ENCODE peak calls at places on chromosomes 5 and 9, in five cellular contexts. T is fibroblast of lung, V is GM23248, B is psoas muscle, I is heart right ventricle. G is an unnamed sample.

GRCh38 chr9:83473488-83473971 is 64.7 kb downstream of the FRMD3 start:
- DNase-seq in B (no peak), I (no peak), T (no peak), V (no peak), G (no peak)

GRCh38 chr5:13921573-13921972 is 22.9 kb downstream of the DNAH5 start:
- DNase-seq in B (no peak), T (no peak), V (peak; percentile 34), I (no peak), G (no peak)

GRCh38 chr5:619444-619843 is 7.3 kb downstream of the CEP72 start:
- DNase-seq in I (no peak), V (no peak), B (no peak), T (no peak), G (no peak)

GRCh38 chr5:135569755-135570452 is 8.9 kb downstream of the CXCL14 start:
- DNase-seq in B (peak; percentile 62), T (peak; percentile 15), I (no peak), V (peak; percentile 68), G (peak; percentile 64)

GRCh38 chr5:89037090-89037489 is 154.1 kb upstream of the MEF2C start:
- DNase-seq in I (no peak), V (peak; percentile 89), B (no peak), T (no peak), G (no peak)

GRCh38 chr5:138653502-138653901 is 78.3 kb upstream of the HSPA9 start:
- DNase-seq in T (peak; percentile 20), B (no peak), I (no peak), V (peak; percentile 44), G (no peak)

GRCh38 chr5:150409638-150410523 is 2.8 kb downstream of the CD74 start:
- DNase-seq in I (peak; percentile 90), V (peak; percentile 91), B (peak; percentile 77), T (peak; percentile 86), G (peak; percentile 94)

GRCh38 chr9:114889802-114890224 is 40.6 kb downstream of the TNFSF8 start:
- DNase-seq in T (peak; percentile 22), I (no peak), V (peak; percentile 16), B (no peak), G (no peak)

GRCh38 chr5:137383909-137384308 is 115.2 kb downstream of the SPOCK1 start:
- DNase-seq in V (no peak), T (no peak), I (no peak), B (no peak), G (no peak)

GRCh38 chr5:112634166-112634565 is 103.5 kb upstream of the APC start:
- DNase-seq in T (peak; percentile 10), B (no peak), V (no peak), I (no peak), G (no peak)

GRCh38 chr5:77073667-77074066 is 13.4 kb downstream of the ZBED3 start:
- DNase-seq in I (no peak), V (peak; percentile 32), T (peak; percentile 50), B (no peak), G (no peak)

GRCh38 chr5:57442080-57442839 is 40.4 kb downstream of the ACTBL2 start:
- DNase-seq in I (peak; percentile 14), V (peak; percentile 96), T (peak; percentile 85), B (no peak), G (peak; percentile 44)

GRCh38 chr9:125659954-125660353 is 47.1 kb downstream of the MAPKAP1 start:
- DNase-seq in I (no peak), T (peak; percentile 49), B (no peak), V (peak; percentile 93), G (no peak)

GRCh38 chr5:140673187-140673976 is at the start of gene DND1:
- DNase-seq in B (no peak), T (no peak), V (no peak), I (no peak), G (no peak)

GRCh38 chr9:116905131-116905724 is 218.1 kb downstream of the TRIM32 start:
- DNase-seq in V (no peak), I (no peak), B (no peak), T (no peak), G (no peak)

GRCh38 chr5:55176176-55176818 is 3.3 kb upstream of the CDC20B start:
- DNase-seq in I (no peak), V (peak; percentile 67), B (peak; percentile 62), T (peak; percentile 14), G (peak; percentile 76)

GRCh38 chr9:32344551-32345182 is 39.8 kb upstream of the ACO1 start:
- DNase-seq in V (peak; percentile 21), T (peak; percentile 5), I (no peak), B (no peak), G (peak; percentile 17)
- H3K4me1 ChIP-seq in V (no peaks in the 10 kb centered on the region), T (no peaks in the 10 kb centered on the region), I (no peaks in the 10 kb centered on the region), B (no peaks in the 10 kb centered on the region), G (no peaks in the 10 kb centered on the region)

GRCh38 chr5:62386824-62387223 is 16.9 kb downstream of the DIMT1 start:
- DNase-seq in V (peak; percentile 4), I (no peak), T (peak; percentile 30), B (no peak), G (no peak)
- H3K36me3 ChIP-seq in V (peaks cover 74% of the 10 kb centered on the region), I (peaks cover 25% of the 10 kb centered on the region), T (peaks cover 2% of the 10 kb centered on the region), B (peaks cover 11% of the 10 kb centered on the region), G (peaks cover 93% of the 10 kb centered on the region)

DNA sequence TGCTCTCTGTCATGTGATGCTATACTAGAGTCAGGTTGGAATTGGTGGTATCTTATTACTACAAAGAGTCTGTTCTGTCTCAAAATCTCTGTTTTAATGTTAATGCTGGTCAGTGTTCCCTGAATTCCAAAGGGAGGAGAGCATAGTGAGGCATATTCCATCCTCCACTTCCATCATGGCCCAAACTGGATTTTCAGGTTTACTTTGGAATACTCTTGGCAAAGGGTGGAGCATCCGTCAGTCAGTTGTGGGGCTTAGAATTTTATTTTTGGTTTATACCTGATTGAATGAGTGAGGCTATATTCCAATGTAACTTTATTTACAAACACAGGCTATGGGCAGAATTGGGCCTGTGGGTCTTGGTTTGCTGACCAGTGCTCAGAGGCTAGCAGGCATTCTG is 106.1 kb upstream of the CLINT1 start:
- DNase-seq in T (no peak), V (no peak), B (no peak), I (no peak), G (no peak)
- H3K4me1 ChIP-seq in T (no peaks in the 10 kb centered on the region), V (no peaks in the 10 kb centered on the region), B (no peaks in the 10 kb centered on the region), I (no peaks in the 10 kb centered on the region), G (peaks cover 15% of the 10 kb centered on the region)

GRCh38 chr5:147400076-147400809 is 109.6 kb downstream of the DPYSL3 start:
- DNase-seq in V (no peak), T (no peak), B (no peak), I (no peak), G (no peak)
- H3K36me3 ChIP-seq in V (peaks cover 3% of the 10 kb centered on the region), T (peaks cover 7% of the 10 kb centered on the region), B (no peaks in the 10 kb centered on the region), I (peaks cover 17% of the 10 kb centered on the region), G (no peaks in the 10 kb centered on the region)

DNA sequence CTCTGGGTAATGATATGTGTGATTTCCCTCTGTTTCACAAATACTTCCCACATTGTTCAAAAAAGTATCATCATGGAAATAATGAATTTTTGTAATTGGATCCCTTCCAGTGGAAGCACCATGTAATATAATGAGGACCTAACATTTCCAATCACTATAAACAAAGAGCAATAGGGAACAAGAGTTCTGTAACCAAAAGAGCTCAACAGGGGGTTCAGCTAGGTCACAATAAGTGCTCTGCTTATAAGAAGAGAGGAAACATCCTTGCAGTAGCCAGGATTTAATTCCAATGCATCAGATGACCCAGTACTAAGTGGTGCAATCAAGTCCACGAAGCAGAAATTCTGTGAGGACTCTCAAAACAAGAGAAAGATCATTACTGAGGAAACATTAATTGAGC is 6.0 kb downstream of the SERINC5 start:
- DNase-seq in I (no peak), B (no peak), V (no peak), T (no peak), G (no peak)
- H3K4me1 ChIP-seq in I (peaks cover 40% of the 10 kb centered on the region), B (peaks cover 19% of the 10 kb centered on the region), V (peaks cover 33% of the 10 kb centered on the region), T (peaks cover 6% of the 10 kb centered on the region), G (peaks cover 26% of the 10 kb centered on the region)

GRCh38 chr9:89476546-89476945 is 21.4 kb downstream of the SEMA4D start:
- DNase-seq in V (no peak), B (no peak), I (no peak), T (no peak), G (no peak)

GRCh38 chr9:89477811-89478583 is 19.9 kb downstream of the SEMA4D start:
- DNase-seq in V (no peak), T (no peak), B (no peak), I (peak; percentile 51), G (peak; percentile 66)

GRCh38 chr9:89474939-89475338 is 23.0 kb downstream of the SEMA4D start:
- DNase-seq in T (no peak), V (no peak), I (no peak), B (no peak), G (no peak)

GRCh38 chr9:89477395-89477794 is 20.5 kb downstream of the SEMA4D start:
- DNase-seq in I (no peak), T (no peak), B (no peak), V (no peak), G (no peak)

DNA sequence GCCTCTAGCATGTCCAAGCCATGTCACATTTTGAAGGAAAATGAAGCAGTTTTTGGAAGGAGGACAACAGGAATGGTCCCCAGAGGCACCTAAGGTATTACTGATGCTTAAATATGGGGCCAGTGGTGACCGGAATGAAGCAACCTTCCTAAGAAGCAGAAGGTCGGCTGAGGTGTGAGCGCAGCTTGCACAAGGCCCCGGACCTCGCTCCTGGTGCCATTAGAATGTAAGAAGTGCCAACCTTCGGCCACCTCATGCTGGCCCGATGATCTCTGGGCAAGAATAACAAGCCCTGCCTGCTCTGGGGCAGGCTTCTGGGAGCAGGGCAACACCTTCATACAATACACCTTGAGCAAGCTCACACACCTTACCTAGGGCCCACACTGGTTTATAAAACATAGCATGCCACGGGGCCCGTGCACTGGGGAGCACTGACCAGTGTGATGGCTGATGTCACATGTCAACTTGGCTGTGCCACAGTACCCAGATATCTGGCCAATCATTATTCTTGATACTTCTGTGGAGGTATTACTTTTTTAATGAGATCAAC is 21.9 kb downstream of the SEMA4D start:
- DNase-seq in T (no peak), V (no peak), I (no peak), B (no peak), G (no peak)
- H3K36me3 ChIP-seq in T (no peaks in the 10 kb centered on the region), V (no peaks in the 10 kb centered on the region), I (no peaks in the 10 kb centered on the region), B (no peaks in the 10 kb centered on the region), G (no peaks in the 10 kb centered on the region)

GRCh38 chr9:108478431-108478837 is 377.4 kb downstream of the ACTL7B start:
- DNase-seq in V (peak; percentile 89), T (peak; percentile 98), I (no peak), B (peak; percentile 72), G (peak; percentile 21)
- H3K4me1 ChIP-seq in V (peaks cover 56% of the 10 kb centered on the region), T (peaks cover 28% of the 10 kb centered on the region), I (peaks cover 10% of the 10 kb centered on the region), B (peaks cover 45% of the 10 kb centered on the region), G (peaks cover 3% of the 10 kb centered on the region)